ENCODE peak calls at places on chromosomes 4 and X, in seven cellular contexts. P, A, I, F, R, C and N are unnamed samples.

GRCh38 chr4:743463-744211 is 38.0 kb downstream of the PCGF3 start:
- DNase-seq in P (no peak), A (no peak), I (no peak), F (no peak), R (no peak), C (no peak), N (no peak)

GRCh38 chrX:68762649-68763268 is 66.1 kb upstream of the EFNB1 start:
- DNase-seq in P (no peak), A (no peak), I (no peak), F (no peak), R (no peak), C (no peak), N (no peak)

GRCh38 chr4:166827167-166827566 is 407.1 kb downstream of the SPOCK3 start:
- DNase-seq in P (no peak), A (no peak), I (no peak), F (no peak), R (no peak), C (no peak), N (no peak)

GRCh38 chrX:97633798-97634197 is 750.1 kb downstream of the RPA4 start:
- DNase-seq in P (no peak), A (no peak), I (no peak), F (no peak), R (no peak), C (no peak), N (no peak)

GRCh38 chr4:57193164-57193810 is 83.1 kb upstream of the IGFBP7 start:
- DNase-seq in P (no peak), A (no peak), I (no peak), F (no peak), R (no peak), C (no peak), N (no peak)

GRCh38 chrX:103063918-103064434 is at the start of gene BEX1:
- DNase-seq in P (peak), A (peak), I (no peak), F (peak), R (no peak), C (no peak), N (peak)

GRCh38 chr4:7876096-7876993 is 63.3 kb downstream of the AFAP1 start:
- DNase-seq in P (peak), A (no peak), I (no peak), F (peak), R (no peak), C (no peak), N (no peak)

GRCh38 chr4:112593438-112594133 is 43.1 kb downstream of the ZGRF1 start:
- DNase-seq in P (no peak), A (no peak), I (no peak), F (no peak), R (no peak), C (peak), N (no peak)

GRCh38 chrX:30900227-30900626 is 11.2 kb upstream of the TAB3 start:
- DNase-seq in P (no peak), A (no peak), I (no peak), F (no peak), R (no peak), C (no peak), N (no peak)

GRCh38 chrX:11629593-11630211 is 36.0 kb downstream of the ARHGAP6 start:
- DNase-seq in P (no peak), A (no peak), I (no peak), F (no peak), R (no peak), C (no peak), N (no peak)

GRCh38 chrX:68829594-68830485 is 1.0 kb downstream of the EFNB1 start:
- DNase-seq in P (no peak), A (peak), I (no peak), F (peak), R (no peak), C (no peak), N (no peak)

GRCh38 chr4:94676910-94677309 is 80.8 kb upstream of the BMPR1B start:
- DNase-seq in P (no peak), A (no peak), I (no peak), F (no peak), R (no peak), C (no peak), N (no peak)

GRCh38 chrX:13932416-13932815 is 97.3 kb downstream of the GEMIN8 start:
- DNase-seq in P (no peak), A (no peak), I (no peak), F (no peak), R (no peak), C (no peak), N (no peak)

GRCh38 chr4:37884855-37885487 is 5.9 kb upstream of the TBC1D1 start:
- DNase-seq in P (no peak), A (no peak), I (no peak), F (no peak), R (no peak), C (no peak), N (no peak)

GRCh38 chr4:120466429-120466828 is 399.8 kb upstream of the MAD2L1 start:
- DNase-seq in P (no peak), A (peak), I (no peak), F (no peak), R (no peak), C (no peak), N (peak)

GRCh38 chr4:17812125-17812524 is 1.3 kb downstream of the NCAPG start:
- DNase-seq in P (no peak), A (no peak), I (no peak), F (no peak), R (no peak), C (no peak), N (no peak)

GRCh38 chr4:81631958-81632439 is 160.3 kb upstream of the RASGEF1B start:
- DNase-seq in P (peak), A (no peak), I (no peak), F (no peak), R (peak), C (no peak), N (no peak)

GRCh38 chr4:102288497-102288896 is 56.8 kb downstream of the SLC39A8 start:
- DNase-seq in P (no peak), A (no peak), I (no peak), F (no peak), R (no peak), C (no peak), N (no peak)

GRCh38 chrX:72568406-72569092 is 4.1 kb downstream of the HDAC8 start:
- DNase-seq in P (no peak), A (no peak), I (no peak), F (no peak), R (no peak), C (no peak), N (no peak)

GRCh38 chr4:5816101-5816500 is 76.8 kb downstream of the CRMP1 start:
- DNase-seq in P (no peak), A (no peak), I (no peak), F (no peak), R (no peak), C (no peak), N (no peak)

GRCh38 chr4:169220446-169220845 is 50.3 kb downstream of the SH3RF1 start:
- DNase-seq in P (peak), A (no peak), I (no peak), F (no peak), R (no peak), C (no peak), N (no peak)

GRCh38 chrX:132488092-132488749 is 617 bp downstream of the MBNL3 start:
- DNase-seq in P (no peak), A (no peak), I (no peak), F (no peak), R (no peak), C (no peak), N (no peak)

GRCh38 chr4:5730436-5730835 is 19.4 kb downstream of the EVC start:
- DNase-seq in P (no peak), A (no peak), I (no peak), F (no peak), R (no peak), C (no peak), N (no peak)

GRCh38 chrX:133881011-133881410 is 104.4 kb downstream of the GPC3 start:
- DNase-seq in P (no peak), A (no peak), I (no peak), F (no peak), R (no peak), C (no peak), N (no peak)

GRCh38 chr4:156875697-156876096 is 95.9 kb downstream of the PDGFC start:
- DNase-seq in P (no peak), A (no peak), I (no peak), F (no peak), R (no peak), C (no peak), N (no peak)
- TF ChIP-seq YY1 in P (no peak), A (no peak), I (no peak), F (no peak), R (no peak), C (no peak), N (no peak)

GRCh38 chr4:151865327-151865726 is 104.5 kb upstream of the GATB start:
- DNase-seq in P (no peak), A (no peak), I (no peak), F (peak), R (no peak), C (no peak), N (no peak)
- TF ChIP-seq YY1 in P (no peak), A (no peak), I (no peak), F (no peak), R (no peak), C (no peak), N (no peak)

DNA sequence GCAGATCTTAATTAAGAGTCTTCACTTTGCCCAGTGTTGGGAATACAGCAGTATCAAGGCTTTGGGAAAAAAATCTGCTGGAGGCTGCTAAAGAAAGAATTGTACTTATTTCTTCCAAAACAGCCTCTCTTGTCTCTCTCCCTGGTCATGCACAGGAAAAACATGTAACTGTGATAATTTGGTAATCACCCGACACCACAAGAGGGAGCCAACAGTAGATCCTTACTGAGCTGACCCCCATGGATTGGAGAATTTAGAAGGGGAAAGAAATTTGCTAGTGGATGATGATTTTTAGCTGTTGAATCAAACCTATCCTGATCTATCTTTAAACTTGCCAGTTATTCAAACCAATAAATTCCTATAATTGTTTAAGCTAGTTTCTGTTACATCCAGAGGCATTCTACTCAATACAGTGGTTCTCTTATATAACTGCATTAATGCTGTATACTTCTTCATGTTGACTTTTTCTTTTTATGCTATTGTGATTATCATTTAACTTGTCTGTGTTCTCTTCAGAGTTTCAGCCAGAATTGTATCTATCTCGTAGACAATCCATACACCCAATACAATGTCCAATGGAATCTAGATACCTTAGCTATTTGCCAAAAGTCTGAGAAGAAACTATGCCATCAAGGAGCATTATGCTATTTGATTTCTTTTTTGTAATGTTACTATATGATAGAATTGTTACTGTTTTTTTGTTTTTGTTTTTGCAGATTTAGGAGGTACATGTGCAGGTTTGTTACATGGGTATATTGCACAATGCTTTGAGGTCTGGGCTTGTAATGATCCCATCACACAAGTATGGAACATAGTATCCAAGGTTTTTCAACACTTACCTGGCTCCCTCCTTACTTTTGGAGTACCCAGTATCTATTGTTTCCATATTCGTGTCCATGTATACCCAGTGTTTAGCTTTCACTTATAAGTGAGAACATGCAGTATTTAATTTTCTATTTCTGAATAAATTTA is 31.3 kb upstream of the ARHGEF38 start:
- DNase-seq in P (peak), A (no peak), I (peak), F (peak), R (peak), C (peak), N (peak)
- TF ChIP-seq YY1 in P (no peak), A (no peak), I (no peak), F (no peak), R (no peak), C (peak), N (no peak)

GRCh38 chr4:78057600-78058560 is 757 bp downstream of the FRAS1 start:
- DNase-seq in P (peak), A (peak), I (no peak), F (peak), R (no peak), C (no peak), N (no peak)

GRCh38 chr4:78058591-78059523 is 1.7 kb downstream of the FRAS1 start:
- DNase-seq in P (peak), A (peak), I (no peak), F (peak), R (no peak), C (no peak), N (no peak)

GRCh38 chr4:78057135-78057599 is at the start of gene FRAS1:
- DNase-seq in P (peak), A (peak), I (no peak), F (peak), R (no peak), C (no peak), N (no peak)

GRCh38 chr4:78059938-78060337 is 2.8 kb downstream of the FRAS1 start:
- DNase-seq in P (no peak), A (no peak), I (no peak), F (no peak), R (no peak), C (no peak), N (no peak)

GRCh38 chr4:78059524-78059889 is 2.4 kb downstream of the FRAS1 start:
- DNase-seq in P (peak), A (peak), I (peak), F (peak), R (peak), C (no peak), N (peak)
- TF ChIP-seq YY1 in P (no peak), A (no peak), I (peak), F (no peak), R (no peak), C (no peak), N (no peak)

DNA sequence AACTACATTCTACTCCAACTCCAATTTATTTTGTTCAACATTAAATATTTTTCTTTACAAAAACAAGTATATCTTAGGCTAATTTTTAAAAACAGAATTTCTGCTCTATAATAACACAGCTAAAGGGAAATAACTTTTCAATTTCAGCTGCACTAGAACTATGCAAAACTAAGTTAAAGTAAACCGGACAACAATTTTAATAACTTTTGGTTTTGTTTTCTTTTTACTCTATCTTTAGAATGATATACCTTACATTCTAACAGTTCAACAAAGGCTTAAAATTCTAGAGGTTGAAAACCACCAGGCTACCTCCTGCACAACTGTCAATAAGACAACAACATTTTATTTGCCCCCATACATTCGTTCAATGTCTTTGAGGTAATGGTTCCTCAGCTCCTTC is 18.7 kb upstream of the KCNE5 start:
- DNase-seq in P (no peak), A (no peak), I (no peak), F (no peak), R (no peak), C (no peak), N (no peak)
- TF ChIP-seq YY1 in P (no peak), A (no peak), I (no peak), F (no peak), R (no peak), C (no peak), N (no peak)

GRCh38 chr4:53014881-53015280 is 152.8 kb downstream of the RASL11B start:
- DNase-seq in P (no peak), A (no peak), I (no peak), F (no peak), R (no peak), C (no peak), N (no peak)
- TF ChIP-seq YY1 in P (no peak), A (no peak), I (no peak), F (no peak), R (no peak), C (no peak), N (no peak)

GRCh38 chr4:184101711-184102110 is 116.0 kb downstream of the ENPP6 start:
- DNase-seq in P (no peak), A (no peak), I (no peak), F (peak), R (no peak), C (no peak), N (no peak)

GRCh38 chr4:184102927-184103326 is 114.7 kb downstream of the ENPP6 start:
- DNase-seq in P (no peak), A (no peak), I (no peak), F (no peak), R (no peak), C (no peak), N (no peak)

GRCh38 chr4:184102488-184102887 is 115.2 kb downstream of the ENPP6 start:
- DNase-seq in P (no peak), A (no peak), I (no peak), F (peak), R (no peak), C (no peak), N (no peak)

GRCh38 chr4:184104419-184105101 is 113.1 kb downstream of the ENPP6 start:
- DNase-seq in P (peak), A (no peak), I (no peak), F (no peak), R (no peak), C (no peak), N (no peak)

GRCh38 chr4:184103755-184104367 is 113.8 kb downstream of the ENPP6 start:
- DNase-seq in P (no peak), A (no peak), I (no peak), F (peak), R (no peak), C (no peak), N (peak)
- TF ChIP-seq YY1 in P (no peak), A (no peak), I (no peak), F (no peak), R (no peak), C (no peak), N (no peak)